ENCODE peak calls at places on chromosomes 2 and 18, in ten cellular contexts. One of them, this sample, is unnamed.

GRCh38 chr2:113700186-113700841 is 56.1 kb downstream of the SLC35F5 start:
- DNase-seq in T-helper 9 cell: peak
- DNase-seq in T follicular helper cell: peak
- DNase-seq in GM13977: peak
- DNase-seq in Peyer's patch: peak
- DNase-seq in cardiac muscle cell: peak
- DNase-seq in AG08396: peak
- DNase-seq in NCI-H774: no peak
- DNase-seq in AG08395: no peak
- DNase-seq in AG04450: no peak
- DNase-seq in this sample: no peak

GRCh38 chr2:9247177-9247576 is 40.6 kb downstream of the ASAP2 start:
- DNase-seq in T-helper 9 cell: no peak
- DNase-seq in T follicular helper cell: no peak
- DNase-seq in GM13977: no peak
- DNase-seq in Peyer's patch: no peak
- DNase-seq in cardiac muscle cell: no peak
- DNase-seq in AG08396: no peak
- DNase-seq in NCI-H774: no peak
- DNase-seq in AG08395: peak
- DNase-seq in AG04450: no peak
- DNase-seq in this sample: no peak

GRCh38 chr18:48609820-48610815 is 71.3 kb downstream of the CTIF start:
- DNase-seq in T-helper 9 cell: no peak
- DNase-seq in T follicular helper cell: no peak
- DNase-seq in GM13977: no peak
- DNase-seq in Peyer's patch: no peak
- DNase-seq in cardiac muscle cell: no peak
- DNase-seq in AG08396: no peak
- DNase-seq in NCI-H774: no peak
- DNase-seq in AG08395: peak
- DNase-seq in AG04450: no peak
- DNase-seq in this sample: no peak

GRCh38 chr2:197878792-197879191 is 74.4 kb downstream of the PLCL1 start:
- DNase-seq in T-helper 9 cell: no peak
- DNase-seq in T follicular helper cell: no peak
- DNase-seq in GM13977: no peak
- DNase-seq in Peyer's patch: no peak
- DNase-seq in cardiac muscle cell: no peak
- DNase-seq in AG08396: no peak
- DNase-seq in NCI-H774: no peak
- DNase-seq in AG08395: no peak
- DNase-seq in AG04450: no peak
- DNase-seq in this sample: no peak

GRCh38 chr18:47730795-47731194 is 199.7 kb downstream of the SMAD2 start:
- DNase-seq in T-helper 9 cell: no peak
- DNase-seq in T follicular helper cell: no peak
- DNase-seq in GM13977: no peak
- DNase-seq in Peyer's patch: no peak
- DNase-seq in cardiac muscle cell: no peak
- DNase-seq in AG08396: no peak
- DNase-seq in NCI-H774: no peak
- DNase-seq in AG08395: peak
- DNase-seq in AG04450: no peak
- DNase-seq in this sample: no peak

GRCh38 chr2:11680181-11680900 is 10.3 kb upstream of the NTSR2 start:
- DNase-seq in T-helper 9 cell: no peak
- DNase-seq in T follicular helper cell: no peak
- DNase-seq in GM13977: no peak
- DNase-seq in Peyer's patch: no peak
- DNase-seq in cardiac muscle cell: peak
- DNase-seq in AG08396: peak
- DNase-seq in NCI-H774: no peak
- DNase-seq in AG08395: no peak
- DNase-seq in AG04450: no peak
- DNase-seq in this sample: no peak

GRCh38 chr2:49152824-49153223 is 1.5 kb downstream of the FSHR start:
- DNase-seq in T-helper 9 cell: no peak
- DNase-seq in T follicular helper cell: no peak
- DNase-seq in GM13977: no peak
- DNase-seq in Peyer's patch: no peak
- DNase-seq in cardiac muscle cell: peak
- DNase-seq in AG08396: no peak
- DNase-seq in NCI-H774: no peak
- DNase-seq in AG08395: no peak
- DNase-seq in AG04450: no peak
- DNase-seq in this sample: no peak

GRCh38 chr18:26868968-26869586 is 3.6 kb upstream of the AQP4 start:
- DNase-seq in T-helper 9 cell: no peak
- DNase-seq in T follicular helper cell: no peak
- DNase-seq in GM13977: no peak
- DNase-seq in Peyer's patch: no peak
- DNase-seq in cardiac muscle cell: no peak
- DNase-seq in AG08396: no peak
- DNase-seq in NCI-H774: no peak
- DNase-seq in AG08395: no peak
- DNase-seq in AG04450: no peak
- DNase-seq in this sample: no peak

GRCh38 chr2:101442042-101442666 is 32.8 kb downstream of the RFX8 start:
- DNase-seq in T-helper 9 cell: no peak
- DNase-seq in T follicular helper cell: no peak
- DNase-seq in GM13977: no peak
- DNase-seq in Peyer's patch: no peak
- DNase-seq in cardiac muscle cell: no peak
- DNase-seq in AG08396: no peak
- DNase-seq in NCI-H774: no peak
- DNase-seq in AG08395: peak
- DNase-seq in AG04450: no peak
- DNase-seq in this sample: no peak

This sample was measured in esophagus squamous epithelium.